ENCODE peak calls at places on chromosomes 6 and 20, in four cellular contexts. O, T, G and Q are unnamed samples.

GRCh38 chr20:49964964-49965780 is 17.6 kb upstream of the SNAI1 start:
- DNase-seq in O (peak), T (peak), G (no peak), Q (peak)

GRCh38 chr6:75830959-75831885 is 82.2 kb downstream of the MYO6 start:
- DNase-seq in O (peak), T (no peak), G (no peak), Q (no peak)

GRCh38 chr6:122790740-122791679 is 2.0 kb downstream of the SMPDL3A start:
- DNase-seq in O (no peak), T (no peak), G (no peak), Q (no peak)

GRCh38 chr20:43961116-43961515 is 46.5 kb downstream of the TOX2 start:
- DNase-seq in O (no peak), T (no peak), G (no peak), Q (no peak)

GRCh38 chr20:19631410-19631809 is 126.6 kb upstream of the RIN2 start:
- DNase-seq in O (no peak), T (no peak), G (no peak), Q (no peak)

GRCh38 chr6:26501482-26501986 is 1.4 kb downstream of the BTN1A1 start:
- DNase-seq in O (peak), T (peak), G (peak), Q (peak)

GRCh38 chr6:36759177-36759757 is 61.6 kb downstream of the RAB44 start:
- DNase-seq in O (peak), T (peak), G (peak), Q (peak)

GRCh38 chr20:48795058-48795457 is 32.7 kb downstream of the PREX1 start:
- DNase-seq in O (no peak), T (no peak), G (no peak), Q (no peak)

GRCh38 chr20:5714261-5715041 is 35.8 kb upstream of the SHLD1 start:
- DNase-seq in O (peak), T (peak), G (no peak), Q (no peak)

GRCh38 chr20:53865905-53866786 is 204.2 kb downstream of the BCAS1 start:
- DNase-seq in O (peak), T (peak), G (no peak), Q (no peak)

GRCh38 chr20:38187512-38187911 is 22.4 kb upstream of the TGM2 start:
- DNase-seq in O (no peak), T (peak), G (no peak), Q (no peak)

GRCh38 chr20:33787253-33787891 is 23.8 kb upstream of the CHMP4B start:
- DNase-seq in O (no peak), T (no peak), G (no peak), Q (no peak)

GRCh38 chr6:89117285-89118108 is at the start of gene SRSF12:
- DNase-seq in O (peak), T (peak), G (peak), Q (peak)
- TF ChIP-seq CTCF in O (no peak), T (no peak), G (no peak), Q (peak)

GRCh38 chr20:2816583-2817340 is 598 bp downstream of the TMEM239 start:
- DNase-seq in O (no peak), T (no peak), G (no peak), Q (no peak)
- TF ChIP-seq CTCF in O (peak), T (no peak), G (no peak), Q (no peak)

GRCh38 chr6:39170860-39171259 is 55.9 kb upstream of the SAYSD1 start:
- DNase-seq in O (no peak), T (no peak), G (no peak), Q (no peak)
- TF ChIP-seq CTCF in O (no peak), T (no peak), G (no peak), Q (no peak)

GRCh38 chr6:102215425-102215824 is 821.9 kb downstream of the GRIK2 start:
- DNase-seq in O (no peak), T (no peak), G (no peak), Q (no peak)

DNA sequence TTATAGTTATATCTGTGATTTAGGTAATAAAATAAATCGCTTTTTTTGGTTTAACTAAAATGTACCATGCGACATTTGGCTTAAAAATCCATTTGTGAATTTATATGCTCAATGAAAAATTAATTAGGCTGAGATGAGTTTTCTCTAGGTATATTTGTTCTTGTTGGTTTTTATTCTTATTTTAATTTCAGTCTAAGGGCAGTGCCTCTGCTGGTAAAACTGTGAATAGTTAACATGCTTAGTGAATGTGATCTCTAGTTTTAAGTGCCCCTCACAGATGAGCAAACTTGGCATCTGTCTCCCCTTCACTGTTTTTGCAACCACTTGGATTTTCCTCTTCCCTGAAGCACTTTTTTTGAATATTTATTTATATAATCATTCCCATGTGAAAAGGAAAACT is 822.7 kb downstream of the GRIK2 start:
- DNase-seq in O (no peak), T (no peak), G (no peak), Q (no peak)
- TF ChIP-seq CTCF in O (no peak), T (no peak), G (no peak), Q (no peak)

GRCh38 chr6:22218410-22218809 is 78.4 kb downstream of the PRL start:
- DNase-seq in O (no peak), T (no peak), G (no peak), Q (no peak)
- TF ChIP-seq CTCF in O (no peak), T (no peak), G (no peak), Q (no peak)

GRCh38 chr6:34439442-34439841 is 13.6 kb upstream of the RPS10 start:
- DNase-seq in O (no peak), T (no peak), G (no peak), Q (no peak)
- TF ChIP-seq CTCF in O (no peak), T (no peak), G (no peak), Q (no peak)

GRCh38 chr6:14474816-14475215 is 357.2 kb downstream of the CD83 start:
- DNase-seq in O (no peak), T (no peak), G (no peak), Q (no peak)
- TF ChIP-seq CTCF in O (no peak), T (no peak), G (no peak), Q (no peak)

GRCh38 chr6:12136905-12137304 is 124.8 kb downstream of the HIVEP1 start:
- DNase-seq in O (no peak), T (no peak), G (no peak), Q (no peak)
- TF ChIP-seq CTCF in O (no peak), T (no peak), G (no peak), Q (no peak)

DNA sequence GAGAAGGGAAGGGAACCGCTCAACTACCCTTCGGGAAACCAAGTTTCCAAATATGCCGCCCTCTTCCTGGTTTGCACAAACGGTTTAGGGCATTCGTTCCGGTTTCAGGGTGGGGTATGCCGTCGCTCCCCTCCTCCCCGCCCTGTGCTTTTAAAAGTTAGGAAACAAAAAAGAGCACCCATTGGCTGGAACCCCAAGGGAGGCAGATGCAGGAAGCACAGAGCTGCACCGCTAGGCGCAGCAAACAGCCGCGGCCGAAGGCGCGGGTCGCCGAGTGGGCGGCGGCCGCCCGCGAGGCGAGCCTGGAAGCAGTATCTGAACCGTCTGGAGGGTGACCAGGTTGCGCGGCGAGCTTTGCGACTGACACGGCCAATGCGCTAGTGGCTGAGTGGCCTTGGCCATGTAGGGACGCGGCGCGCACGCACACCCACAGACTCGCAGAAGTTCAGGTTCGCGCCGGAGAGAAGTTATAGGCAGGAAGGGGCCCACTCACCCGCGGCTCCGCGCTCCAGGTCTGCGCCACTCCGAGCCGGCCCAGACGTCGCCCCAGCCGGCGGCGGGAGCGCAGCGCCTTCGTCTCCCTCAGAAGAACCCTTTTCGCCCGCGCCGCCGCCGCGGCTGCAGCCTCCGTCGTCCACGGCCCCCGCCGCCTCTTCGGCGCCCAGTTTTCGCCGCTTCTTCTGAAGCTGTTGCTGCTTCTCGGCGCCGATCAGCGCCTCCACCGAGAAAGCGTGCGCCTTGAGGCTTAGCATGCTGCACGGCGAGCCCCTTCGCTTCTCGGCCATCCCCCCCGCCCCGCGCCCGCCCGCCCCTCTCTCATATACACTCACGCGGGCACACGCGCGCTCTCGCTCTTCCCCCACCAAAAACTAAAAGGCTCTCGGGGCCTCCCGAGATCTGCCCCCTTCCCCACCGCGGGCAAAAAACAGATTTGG is 734 bp downstream of the TBX18 start:
- DNase-seq in O (peak), T (peak), G (peak), Q (peak)
- TF ChIP-seq CTCF in O (peak), T (no peak), G (no peak), Q (no peak)

DNA sequence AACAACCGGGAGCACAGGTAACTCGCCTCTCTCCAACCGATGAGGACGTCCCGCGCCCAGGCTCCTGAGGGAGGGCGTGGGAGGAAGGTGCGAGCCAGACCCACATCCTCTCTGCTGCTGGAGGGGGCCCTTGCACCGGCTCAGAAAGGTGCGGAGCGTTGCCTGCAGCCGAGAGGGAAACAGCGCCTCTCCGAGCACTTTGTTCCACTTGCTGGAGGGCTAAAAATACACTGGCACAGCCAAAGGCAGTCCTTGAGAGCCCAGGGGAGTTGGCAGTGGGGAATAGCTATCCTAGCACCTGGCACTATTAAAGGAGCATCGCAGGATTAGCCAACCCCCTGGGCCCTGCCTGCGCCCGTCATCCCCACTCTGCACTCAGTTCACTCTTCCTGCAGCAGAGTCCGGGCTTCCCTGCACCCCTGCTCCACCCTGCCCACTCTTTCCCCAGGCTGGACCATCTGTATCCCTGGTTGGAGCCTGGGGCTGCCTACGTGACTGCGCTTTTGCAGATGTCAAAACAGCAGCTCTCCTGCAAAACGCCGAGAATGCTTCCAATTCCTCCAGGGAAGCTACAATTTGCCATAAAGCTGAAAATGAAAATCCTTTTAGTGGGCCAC is 108.9 kb downstream of the SNX5 start:
- DNase-seq in O (no peak), T (no peak), G (peak), Q (no peak)
- TF ChIP-seq CTCF in O (no peak), T (no peak), G (peak), Q (no peak)